ENCODE peak calls at places on chromosomes 5 and 9, in nine cellular contexts. One of them, this sample, is unnamed. For H3K4me1, the result is how much of the 10 kb centered on the place peaks cover.

GRCh38 chr9:138050472-138051330 is 173.1 kb downstream of the CACNA1B start:
- DNase-seq in effector memory CD4-positive, alpha-beta T cell: no peak
- DNase-seq in HCT116: no peak
- DNase-seq in CD8-positive, alpha-beta T cell: peak
- DNase-seq in heart left ventricle: no peak
- DNase-seq in prostate gland: no peak
- DNase-seq in tibial nerve: no peak
- DNase-seq in PC-9: no peak
- DNase-seq in stomach: peak
- DNase-seq in this sample: no peak

GRCh38 chr9:14692918-14693861 is at the start of gene ZDHHC21:
- DNase-seq in effector memory CD4-positive, alpha-beta T cell: peak
- DNase-seq in HCT116: no peak
- DNase-seq in CD8-positive, alpha-beta T cell: peak
- DNase-seq in heart left ventricle: peak
- DNase-seq in prostate gland: peak
- DNase-seq in tibial nerve: peak
- DNase-seq in PC-9: peak
- DNase-seq in stomach: peak
- DNase-seq in this sample: peak

GRCh38 chr5:19630875-19631274 is 357.1 kb downstream of the CDH18 start:
- DNase-seq in effector memory CD4-positive, alpha-beta T cell: no peak
- DNase-seq in HCT116: no peak
- DNase-seq in CD8-positive, alpha-beta T cell: no peak
- DNase-seq in heart left ventricle: no peak
- DNase-seq in prostate gland: no peak
- DNase-seq in tibial nerve: no peak
- DNase-seq in PC-9: no peak
- DNase-seq in stomach: no peak
- DNase-seq in this sample: no peak

GRCh38 chr5:149883550-149883949 is 61.0 kb downstream of the PDE6A start:
- DNase-seq in effector memory CD4-positive, alpha-beta T cell: no peak
- DNase-seq in HCT116: no peak
- DNase-seq in CD8-positive, alpha-beta T cell: no peak
- DNase-seq in heart left ventricle: no peak
- DNase-seq in prostate gland: no peak
- DNase-seq in tibial nerve: no peak
- DNase-seq in PC-9: no peak
- DNase-seq in stomach: no peak
- DNase-seq in this sample: no peak

GRCh38 chr5:126561908-126562307 is 33.1 kb downstream of the ALDH7A1 start:
- DNase-seq in effector memory CD4-positive, alpha-beta T cell: no peak
- DNase-seq in HCT116: no peak
- DNase-seq in CD8-positive, alpha-beta T cell: no peak
- DNase-seq in heart left ventricle: no peak
- DNase-seq in prostate gland: no peak
- DNase-seq in tibial nerve: no peak
- DNase-seq in PC-9: no peak
- DNase-seq in stomach: no peak
- DNase-seq in this sample: peak

GRCh38 chr5:38596997-38597396 is 40.6 kb upstream of the LIFR start:
- DNase-seq in effector memory CD4-positive, alpha-beta T cell: no peak
- DNase-seq in HCT116: no peak
- DNase-seq in CD8-positive, alpha-beta T cell: no peak
- DNase-seq in heart left ventricle: no peak
- DNase-seq in prostate gland: no peak
- DNase-seq in tibial nerve: no peak
- DNase-seq in PC-9: no peak
- DNase-seq in stomach: no peak
- DNase-seq in this sample: no peak

GRCh38 chr9:101442248-101443136 is 6.9 kb upstream of the ALDOB start:
- DNase-seq in effector memory CD4-positive, alpha-beta T cell: no peak
- DNase-seq in HCT116: no peak
- DNase-seq in CD8-positive, alpha-beta T cell: no peak
- DNase-seq in heart left ventricle: peak
- DNase-seq in prostate gland: no peak
- DNase-seq in tibial nerve: no peak
- DNase-seq in PC-9: no peak
- DNase-seq in stomach: peak
- DNase-seq in this sample: no peak

GRCh38 chr5:139710370-139711066 is 62.4 kb downstream of the CXXC5 start:
- DNase-seq in effector memory CD4-positive, alpha-beta T cell: peak
- DNase-seq in HCT116: no peak
- DNase-seq in CD8-positive, alpha-beta T cell: peak
- DNase-seq in heart left ventricle: peak
- DNase-seq in prostate gland: no peak
- DNase-seq in tibial nerve: no peak
- DNase-seq in PC-9: peak
- DNase-seq in stomach: peak
- DNase-seq in this sample: peak

DNA sequence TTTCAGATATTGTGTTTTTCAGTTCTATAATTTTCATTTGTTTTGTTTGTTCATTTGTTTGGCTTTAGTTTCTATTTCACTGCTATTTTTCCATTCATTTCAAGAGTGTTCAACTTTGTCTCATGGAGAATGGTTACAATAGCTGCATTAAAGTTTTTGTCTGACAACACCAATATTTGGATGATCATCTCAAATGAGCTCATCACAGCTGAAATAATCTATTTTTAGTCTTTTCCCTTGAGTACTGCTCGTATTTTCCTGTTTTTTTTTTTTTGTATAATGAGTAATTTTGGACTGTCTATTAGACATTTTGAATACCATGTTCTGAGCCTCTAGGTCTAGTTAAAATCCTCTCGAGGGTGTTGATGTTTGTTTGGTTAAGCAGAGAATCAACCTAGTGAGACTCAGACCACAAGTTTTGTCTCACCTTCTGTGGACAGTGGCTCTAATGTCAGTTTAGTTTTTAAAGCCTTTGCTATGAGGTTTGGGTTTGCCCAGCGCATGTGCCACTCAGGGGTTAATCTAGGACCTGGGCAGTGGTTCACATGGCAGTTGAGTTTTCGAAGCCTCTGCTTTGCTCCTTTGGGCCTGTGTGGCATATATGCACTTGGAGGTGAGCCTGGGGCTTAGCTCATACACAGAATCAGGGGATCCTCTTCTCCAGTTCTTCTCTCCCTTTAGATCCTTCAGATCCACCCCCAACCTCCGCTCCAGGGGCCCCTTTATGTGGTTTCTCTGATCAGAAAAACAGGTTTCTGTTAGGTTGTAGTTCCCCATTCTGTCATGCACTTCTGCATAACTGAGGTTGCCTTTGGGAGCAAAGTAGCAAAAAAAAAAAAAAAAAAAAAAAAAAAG is 79.8 kb downstream of the ARSB start:
- DNase-seq in effector memory CD4-positive, alpha-beta T cell: no peak
- DNase-seq in HCT116: no peak
- DNase-seq in CD8-positive, alpha-beta T cell: no peak
- DNase-seq in heart left ventricle: no peak
- DNase-seq in prostate gland: no peak
- DNase-seq in tibial nerve: no peak
- DNase-seq in PC-9: no peak
- DNase-seq in stomach: no peak
- DNase-seq in this sample: no peak
- H3K4me3 ChIP-seq in effector memory CD4-positive, alpha-beta T cell: no peak
- H3K4me3 ChIP-seq in HCT116: no peak
- H3K4me3 ChIP-seq in CD8-positive, alpha-beta T cell: no peak
- H3K4me3 ChIP-seq in heart left ventricle: no peak
- H3K4me3 ChIP-seq in prostate gland: no peak
- H3K4me3 ChIP-seq in tibial nerve: no peak
- H3K4me3 ChIP-seq in PC-9: no peak
- H3K4me3 ChIP-seq in stomach: no peak
- H3K4me3 ChIP-seq in this sample: no peak

GRCh38 chr9:127958728-127959127 is 21.1 kb upstream of the DPM2 start:
- DNase-seq in effector memory CD4-positive, alpha-beta T cell: no peak
- DNase-seq in HCT116: no peak
- DNase-seq in CD8-positive, alpha-beta T cell: no peak
- DNase-seq in heart left ventricle: no peak
- DNase-seq in prostate gland: no peak
- DNase-seq in tibial nerve: no peak
- DNase-seq in PC-9: no peak
- DNase-seq in stomach: no peak
- DNase-seq in this sample: no peak

GRCh38 chr9:127953768-127954505 is 16.3 kb upstream of the DPM2 start:
- DNase-seq in effector memory CD4-positive, alpha-beta T cell: no peak
- DNase-seq in HCT116: no peak
- DNase-seq in CD8-positive, alpha-beta T cell: no peak
- DNase-seq in heart left ventricle: peak
- DNase-seq in prostate gland: no peak
- DNase-seq in tibial nerve: no peak
- DNase-seq in PC-9: no peak
- DNase-seq in stomach: no peak
- DNase-seq in this sample: no peak

GRCh38 chr9:127950513-127951210 is 13.0 kb upstream of the DPM2 start:
- DNase-seq in effector memory CD4-positive, alpha-beta T cell: no peak
- DNase-seq in HCT116: no peak
- DNase-seq in CD8-positive, alpha-beta T cell: no peak
- DNase-seq in heart left ventricle: peak
- DNase-seq in prostate gland: no peak
- DNase-seq in tibial nerve: peak
- DNase-seq in PC-9: no peak
- DNase-seq in stomach: no peak
- DNase-seq in this sample: no peak

GRCh38 chr9:127955294-127956015 is 17.8 kb upstream of the DPM2 start:
- DNase-seq in effector memory CD4-positive, alpha-beta T cell: peak
- DNase-seq in HCT116: peak
- DNase-seq in CD8-positive, alpha-beta T cell: peak
- DNase-seq in heart left ventricle: peak
- DNase-seq in prostate gland: peak
- DNase-seq in tibial nerve: no peak
- DNase-seq in PC-9: peak
- DNase-seq in stomach: peak
- DNase-seq in this sample: no peak

DNA sequence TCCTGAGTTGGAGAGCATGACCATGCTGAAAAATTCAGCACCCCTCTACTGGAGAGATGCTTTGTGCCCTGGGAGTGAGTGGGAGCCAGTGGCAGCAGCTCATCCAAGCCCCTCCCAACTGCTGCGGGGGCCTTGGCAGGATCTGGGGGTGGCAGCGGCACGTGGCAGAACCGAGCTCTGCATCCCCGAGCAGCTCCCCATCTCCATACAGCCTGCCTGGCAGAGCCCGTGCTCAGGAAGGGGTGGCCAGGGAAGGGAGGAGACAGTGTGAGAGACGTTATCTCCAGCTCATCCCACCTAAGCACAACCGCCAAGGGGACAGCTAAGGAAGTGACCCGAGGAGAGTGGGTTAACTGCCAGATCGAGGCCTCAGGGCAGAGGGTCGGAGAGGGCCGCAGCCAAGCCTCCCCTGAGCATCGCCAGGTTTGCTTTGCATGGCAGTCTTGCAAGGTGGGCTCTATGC is 17.2 kb upstream of the DPM2 start:
- DNase-seq in effector memory CD4-positive, alpha-beta T cell: no peak
- DNase-seq in HCT116: no peak
- DNase-seq in CD8-positive, alpha-beta T cell: no peak
- DNase-seq in heart left ventricle: peak
- DNase-seq in prostate gland: no peak
- DNase-seq in tibial nerve: no peak
- DNase-seq in PC-9: no peak
- DNase-seq in stomach: no peak
- DNase-seq in this sample: no peak
- H3K27ac ChIP-seq in effector memory CD4-positive, alpha-beta T cell: peak
- H3K27ac ChIP-seq in HCT116: peak
- H3K27ac ChIP-seq in CD8-positive, alpha-beta T cell: peak
- H3K27ac ChIP-seq in heart left ventricle: peak
- H3K27ac ChIP-seq in prostate gland: peak
- H3K27ac ChIP-seq in tibial nerve: peak
- H3K27ac ChIP-seq in PC-9: peak
- H3K27ac ChIP-seq in stomach: peak
- H3K27ac ChIP-seq in this sample: no peak

DNA sequence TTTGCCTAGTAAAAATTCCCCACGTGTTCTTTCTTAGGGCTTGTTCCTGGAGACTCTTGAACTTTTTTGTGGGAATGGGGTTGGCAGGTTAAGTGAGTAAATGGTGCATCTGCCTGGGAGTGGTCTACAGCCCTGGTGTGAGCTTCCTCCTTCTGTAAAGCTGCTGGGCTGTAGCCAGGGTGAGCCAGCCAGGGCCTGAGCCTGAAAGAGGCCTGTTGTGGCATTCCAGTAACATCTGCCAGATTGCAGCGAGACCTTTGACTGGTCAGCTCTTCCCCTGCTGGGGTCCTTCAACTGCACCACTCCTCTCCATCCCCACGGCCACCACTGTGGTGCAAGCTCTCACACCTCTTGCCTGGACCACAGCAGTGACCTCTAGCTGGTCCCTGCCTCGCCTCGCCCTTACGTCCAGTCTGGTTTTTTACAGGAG is 47.5 kb downstream of the SLC22A5 start:
- DNase-seq in effector memory CD4-positive, alpha-beta T cell: no peak
- DNase-seq in HCT116: no peak
- DNase-seq in CD8-positive, alpha-beta T cell: no peak
- DNase-seq in heart left ventricle: peak
- DNase-seq in prostate gland: no peak
- DNase-seq in tibial nerve: no peak
- DNase-seq in PC-9: peak
- DNase-seq in stomach: no peak
- DNase-seq in this sample: no peak
- H3K4me1 ChIP-seq in effector memory CD4-positive, alpha-beta T cell: half or more
- H3K4me1 ChIP-seq in HCT116: half or more
- H3K4me1 ChIP-seq in CD8-positive, alpha-beta T cell: half or more
- H3K4me1 ChIP-seq in heart left ventricle: half or more
- H3K4me1 ChIP-seq in prostate gland: under half
- H3K4me1 ChIP-seq in tibial nerve: under half
- H3K4me1 ChIP-seq in PC-9: half or more
- H3K4me1 ChIP-seq in stomach: half or more
- H3K4me1 ChIP-seq in this sample: under half

GRCh38 chr5:178624626-178625546 is 2.0 kb downstream of the CLK4 start:
- DNase-seq in effector memory CD4-positive, alpha-beta T cell: no peak
- DNase-seq in HCT116: no peak
- DNase-seq in CD8-positive, alpha-beta T cell: no peak
- DNase-seq in heart left ventricle: no peak
- DNase-seq in prostate gland: no peak
- DNase-seq in tibial nerve: no peak
- DNase-seq in PC-9: no peak
- DNase-seq in stomach: no peak
- DNase-seq in this sample: no peak

GRCh38 chr5:178625679-178626483 is 969 bp downstream of the CLK4 start:
- DNase-seq in effector memory CD4-positive, alpha-beta T cell: no peak
- DNase-seq in HCT116: no peak
- DNase-seq in CD8-positive, alpha-beta T cell: no peak
- DNase-seq in heart left ventricle: no peak
- DNase-seq in prostate gland: no peak
- DNase-seq in tibial nerve: no peak
- DNase-seq in PC-9: no peak
- DNase-seq in stomach: no peak
- DNase-seq in this sample: no peak

GRCh38 chr5:178630475-178630930 is 3.7 kb upstream of the CLK4 start:
- DNase-seq in effector memory CD4-positive, alpha-beta T cell: no peak
- DNase-seq in HCT116: peak
- DNase-seq in CD8-positive, alpha-beta T cell: no peak
- DNase-seq in heart left ventricle: no peak
- DNase-seq in prostate gland: no peak
- DNase-seq in tibial nerve: no peak
- DNase-seq in PC-9: peak
- DNase-seq in stomach: no peak
- DNase-seq in this sample: no peak

GRCh38 chr5:178626484-178627258 is at the start of gene CLK4:
- DNase-seq in effector memory CD4-positive, alpha-beta T cell: peak
- DNase-seq in HCT116: peak
- DNase-seq in CD8-positive, alpha-beta T cell: peak
- DNase-seq in heart left ventricle: peak
- DNase-seq in prostate gland: peak
- DNase-seq in tibial nerve: peak
- DNase-seq in PC-9: peak
- DNase-seq in stomach: peak
- DNase-seq in this sample: peak

GRCh38 chr5:178627259-178627598 is 379 bp upstream of the CLK4 start:
- DNase-seq in effector memory CD4-positive, alpha-beta T cell: no peak
- DNase-seq in HCT116: no peak
- DNase-seq in CD8-positive, alpha-beta T cell: no peak
- DNase-seq in heart left ventricle: no peak
- DNase-seq in prostate gland: no peak
- DNase-seq in tibial nerve: no peak
- DNase-seq in PC-9: no peak
- DNase-seq in stomach: no peak
- DNase-seq in this sample: no peak
- H3K4me3 ChIP-seq in effector memory CD4-positive, alpha-beta T cell: peak
- H3K4me3 ChIP-seq in HCT116: peak
- H3K4me3 ChIP-seq in CD8-positive, alpha-beta T cell: peak
- H3K4me3 ChIP-seq in heart left ventricle: peak
- H3K4me3 ChIP-seq in prostate gland: peak
- H3K4me3 ChIP-seq in tibial nerve: peak
- H3K4me3 ChIP-seq in PC-9: peak
- H3K4me3 ChIP-seq in stomach: peak
- H3K4me3 ChIP-seq in this sample: peak